ENCODE peak calls at places on chromosomes 16 and 17, in seven cellular contexts. E, L, R, G, Y, K and D are unnamed samples.

GRCh38 chr17:2436516-2436915 is 35.7 kb upstream of the MNT start:
- DNase-seq in E (peak; percentile 89), L (peak; percentile 90), R (no peak), G (peak; percentile 14), Y (no peak), K (no peak), D (peak; percentile 71)

GRCh38 chr17:31074772-31075538 is 19.8 kb upstream of the NF1 start:
- DNase-seq in E (no peak), L (no peak), R (no peak), G (no peak), Y (no peak), K (no peak), D (peak; percentile 11)

GRCh38 chr16:30628628-30629342 is 18.6 kb upstream of the ZNF689 start:
- DNase-seq in E (peak; percentile 91), L (peak; percentile 67), R (peak; percentile 85), G (peak; percentile 84), Y (peak; percentile 82), K (peak; percentile 86), D (peak; percentile 66)

GRCh38 chr16:89140401-89140800 is 31.1 kb upstream of the CDH15 start:
- DNase-seq in E (no peak), L (no peak), R (no peak), G (no peak), Y (no peak), K (no peak), D (no peak)

GRCh38 chr16:30941600-30942420 is 7.1 kb upstream of the ORAI3 start:
- DNase-seq in E (peak; percentile 62), L (peak; percentile 42), R (peak; percentile 89), G (peak; percentile 74), Y (peak; percentile 36), K (peak; percentile 56), D (peak; percentile 69)

GRCh38 chr17:72258711-72259110 is 137.9 kb downstream of the SOX9 start:
- DNase-seq in E (no peak), L (no peak), R (no peak), G (no peak), Y (no peak), K (no peak), D (no peak)

GRCh38 chr17:44209786-44210341 is 9.6 kb downstream of the UBTF start:
- DNase-seq in E (no peak), L (no peak), R (no peak), G (no peak), Y (no peak), K (no peak), D (no peak)

GRCh38 chr17:13244511-13244910 is 226.7 kb upstream of the ELAC2 start:
- DNase-seq in E (no peak), L (no peak), R (no peak), G (no peak), Y (no peak), K (no peak), D (no peak)

GRCh38 chr16:3004319-3004718 is 8.4 kb upstream of the CLDN9 start:
- DNase-seq in E (peak; percentile 29), L (no peak), R (peak; percentile 62), G (no peak), Y (no peak), K (no peak), D (peak; percentile 45)

GRCh38 chr17:81207610-81208581 is 14.9 kb downstream of the CEP131 start:
- DNase-seq in E (peak; percentile 77), L (no peak), R (no peak), G (peak; percentile 94), Y (no peak), K (no peak), D (no peak)

GRCh38 chr16:80012586-80012985 is 412.0 kb upstream of the MAF start:
- DNase-seq in E (no peak), L (no peak), R (no peak), G (no peak), Y (no peak), K (no peak), D (no peak)

GRCh38 chr17:36468903-36469635 is 17.4 kb upstream of the ZNHIT3 start:
- DNase-seq in E (peak; percentile 56), L (no peak), R (no peak), G (no peak), Y (no peak), K (no peak), D (peak; percentile 36)

GRCh38 chr17:5413682-5414081 is 5.8 kb downstream of the NUP88 start:
- DNase-seq in E (no peak), L (no peak), R (peak; percentile 49), G (no peak), Y (no peak), K (no peak), D (no peak)

GRCh38 chr16:67423634-67424575 is 7.0 kb upstream of the HSD11B2 start:
- DNase-seq in E (no peak), L (no peak), R (no peak), G (no peak), Y (no peak), K (no peak), D (no peak)

GRCh38 chr17:44932526-44933097 is 15.0 kb downstream of the KIF18B start:
- DNase-seq in E (no peak), L (no peak), R (no peak), G (no peak), Y (no peak), K (no peak), D (no peak)

GRCh38 chr16:28181557-28181914 is 30.2 kb downstream of the XPO6 start:
- DNase-seq in E (no peak), L (no peak), R (peak; percentile 78), G (no peak), Y (no peak), K (no peak), D (no peak)

GRCh38 chr17:39648876-39649430 is 12.0 kb downstream of the STARD3 start:
- DNase-seq in E (no peak), L (no peak), R (no peak), G (no peak), Y (no peak), K (no peak), D (no peak)

GRCh38 chr16:2692948-2693651 is 10.8 kb downstream of the KCTD5 start:
- DNase-seq in E (no peak), L (no peak), R (no peak), G (no peak), Y (no peak), K (peak; percentile 80), D (no peak)

GRCh38 chr16:22250522-22250921 is 44.4 kb downstream of the EEF2K start:
- DNase-seq in E (no peak), L (no peak), R (no peak), G (no peak), Y (no peak), K (no peak), D (no peak)

GRCh38 chr16:83312015-83312734 is 495.6 kb upstream of the HSBP1 start:
- DNase-seq in E (no peak), L (no peak), R (peak; percentile 41), G (no peak), Y (no peak), K (no peak), D (no peak)

GRCh38 chr17:2081564-2081963 is 26.7 kb downstream of the HIC1 start:
- DNase-seq in E (no peak), L (no peak), R (no peak), G (no peak), Y (no peak), K (no peak), D (no peak)

GRCh38 chr17:38729886-38730525 is at the start of gene CISD3:
- DNase-seq in E (peak; percentile 87), L (peak; percentile 58), R (peak; percentile 96), G (peak; percentile 95), Y (peak; percentile 70), K (no peak), D (peak; percentile 85)

GRCh38 chr16:15434425-15435215 is at the start of gene BMERB1:
- DNase-seq in E (peak; percentile 85), L (peak; percentile 72), R (peak; percentile 76), G (no peak), Y (no peak), K (peak; percentile 70), D (peak; percentile 22)

GRCh38 chr17:9022553-9023388 is 1.5 kb downstream of the NTN1 start:
- DNase-seq in E (no peak), L (peak; percentile 14), R (peak; percentile 48), G (no peak), Y (no peak), K (no peak), D (peak; percentile 30)

GRCh38 chr17:32396343-32396742 is 46.4 kb downstream of the ZNF207 start:
- DNase-seq in E (no peak), L (no peak), R (peak; percentile 58), G (no peak), Y (no peak), K (no peak), D (no peak)

GRCh38 chr17:41772586-41773189 is 13.8 kb downstream of the JUP start:
- DNase-seq in E (no peak), L (no peak), R (no peak), G (no peak), Y (no peak), K (no peak), D (no peak)

GRCh38 chr16:46727184-46727583 is 21.0 kb downstream of the MYLK3 start:
- DNase-seq in E (no peak), L (no peak), R (no peak), G (no peak), Y (no peak), K (no peak), D (no peak)

GRCh38 chr17:18950944-18951905 is 740 bp upstream of the SLC5A10 start:
- DNase-seq in E (no peak), L (no peak), R (peak; percentile 70), G (no peak), Y (no peak), K (no peak), D (no peak)

GRCh38 chr16:86549076-86549892 is 5.8 kb downstream of the MTHFSD start:
- DNase-seq in E (no peak), L (no peak), R (no peak), G (no peak), Y (no peak), K (no peak), D (no peak)

GRCh38 chr16:55955845-55956244 is 80.7 kb upstream of the CES5A start:
- DNase-seq in E (no peak), L (no peak), R (no peak), G (no peak), Y (no peak), K (peak; percentile 69), D (peak; percentile 23)

GRCh38 chr17:74697477-74697876 is 15.2 kb downstream of the CD300LF start:
- DNase-seq in E (no peak), L (no peak), R (no peak), G (no peak), Y (no peak), K (no peak), D (no peak)

GRCh38 chr17:1643999-1644492 is 1.5 kb downstream of the SCARF1 start:
- DNase-seq in E (no peak), L (no peak), R (no peak), G (no peak), Y (no peak), K (no peak), D (no peak)

GRCh38 chr16:87584975-87585374 is 17.3 kb upstream of the JPH3 start:
- DNase-seq in E (no peak), L (no peak), R (no peak), G (no peak), Y (no peak), K (no peak), D (no peak)

GRCh38 chr17:76576189-76576588 is 9.5 kb downstream of the ST6GALNAC2 start:
- DNase-seq in E (no peak), L (no peak), R (no peak), G (no peak), Y (no peak), K (no peak), D (no peak)

GRCh38 chr16:87461466-87461975 is 31.3 kb downstream of the ZCCHC14 start:
- DNase-seq in E (peak; percentile 87), L (peak; percentile 81), R (peak; percentile 95), G (peak; percentile 59), Y (no peak), K (no peak), D (peak; percentile 80)

GRCh38 chr16:88905563-88905962 is 39.1 kb upstream of the PABPN1L start:
- DNase-seq in E (no peak), L (no peak), R (peak; percentile 28), G (peak; percentile 60), Y (no peak), K (no peak), D (no peak)